ENCODE peak calls at places on chromosomes 7 and 10, in five cellular contexts. One of them, this sample, is unnamed.

GRCh38 chr10:66604195-66604594 is 321.6 kb upstream of the LRRTM3 start:
- DNase-seq in cardiac septum: no peak
- DNase-seq in stimulated activated CD8-positive, alpha-beta memory T cell treated with anti-CD3 and anti-CD28 coated beads, Interleukin-4, amount 100 ng/mL, for 1 hour: no peak
- DNase-seq in stimulated activated naive B cell treated with anti-CD40 and anti-IgM and Interleukin-4, amounts not matched to agents 10 μg/mL and 1 μg/mL and 100 μg/mL, for 72 hours: no peak
- DNase-seq in left ventricle myocardium inferior: no peak
- DNase-seq in this sample: no peak

GRCh38 chr10:47025540-47026300 is 114.5 kb downstream of the PTPN20 start:
- DNase-seq in cardiac septum: peak
- DNase-seq in stimulated activated CD8-positive, alpha-beta memory T cell treated with anti-CD3 and anti-CD28 coated beads, Interleukin-4, amount 100 ng/mL, for 1 hour: no peak
- DNase-seq in stimulated activated naive B cell treated with anti-CD40 and anti-IgM and Interleukin-4, amounts not matched to agents 10 μg/mL and 1 μg/mL and 100 μg/mL, for 72 hours: no peak
- DNase-seq in left ventricle myocardium inferior: peak
- DNase-seq in this sample: no peak

GRCh38 chr10:50469288-50469687 is 154.5 kb downstream of the SGMS1 start:
- DNase-seq in cardiac septum: no peak
- DNase-seq in stimulated activated CD8-positive, alpha-beta memory T cell treated with anti-CD3 and anti-CD28 coated beads, Interleukin-4, amount 100 ng/mL, for 1 hour: no peak
- DNase-seq in stimulated activated naive B cell treated with anti-CD40 and anti-IgM and Interleukin-4, amounts not matched to agents 10 μg/mL and 1 μg/mL and 100 μg/mL, for 72 hours: no peak
- DNase-seq in left ventricle myocardium inferior: no peak
- DNase-seq in this sample: no peak

GRCh38 chr10:127524869-127525268 is 24.2 kb upstream of the NPS start:
- DNase-seq in cardiac septum: no peak
- DNase-seq in stimulated activated CD8-positive, alpha-beta memory T cell treated with anti-CD3 and anti-CD28 coated beads, Interleukin-4, amount 100 ng/mL, for 1 hour: no peak
- DNase-seq in stimulated activated naive B cell treated with anti-CD40 and anti-IgM and Interleukin-4, amounts not matched to agents 10 μg/mL and 1 μg/mL and 100 μg/mL, for 72 hours: no peak
- DNase-seq in left ventricle myocardium inferior: no peak
- DNase-seq in this sample: no peak

GRCh38 chr7:27248911-27249723 is 6.5 kb downstream of the EVX1 start:
- DNase-seq in cardiac septum: no peak
- DNase-seq in stimulated activated CD8-positive, alpha-beta memory T cell treated with anti-CD3 and anti-CD28 coated beads, Interleukin-4, amount 100 ng/mL, for 1 hour: no peak
- DNase-seq in stimulated activated naive B cell treated with anti-CD40 and anti-IgM and Interleukin-4, amounts not matched to agents 10 μg/mL and 1 μg/mL and 100 μg/mL, for 72 hours: no peak
- DNase-seq in left ventricle myocardium inferior: no peak
- DNase-seq in this sample: peak

GRCh38 chr10:94131885-94132284 is 138.2 kb downstream of the PLCE1 start:
- DNase-seq in cardiac septum: no peak
- DNase-seq in stimulated activated CD8-positive, alpha-beta memory T cell treated with anti-CD3 and anti-CD28 coated beads, Interleukin-4, amount 100 ng/mL, for 1 hour: no peak
- DNase-seq in stimulated activated naive B cell treated with anti-CD40 and anti-IgM and Interleukin-4, amounts not matched to agents 10 μg/mL and 1 μg/mL and 100 μg/mL, for 72 hours: no peak
- DNase-seq in left ventricle myocardium inferior: no peak
- DNase-seq in this sample: no peak

GRCh38 chr7:116138202-116138801 is 72.0 kb upstream of the TES start:
- DNase-seq in cardiac septum: no peak
- DNase-seq in stimulated activated CD8-positive, alpha-beta memory T cell treated with anti-CD3 and anti-CD28 coated beads, Interleukin-4, amount 100 ng/mL, for 1 hour: no peak
- DNase-seq in stimulated activated naive B cell treated with anti-CD40 and anti-IgM and Interleukin-4, amounts not matched to agents 10 μg/mL and 1 μg/mL and 100 μg/mL, for 72 hours: no peak
- DNase-seq in left ventricle myocardium inferior: no peak
- DNase-seq in this sample: peak

GRCh38 chr10:103888113-103888841 is 29.7 kb downstream of the STN1 start:
- DNase-seq in cardiac septum: peak
- DNase-seq in stimulated activated CD8-positive, alpha-beta memory T cell treated with anti-CD3 and anti-CD28 coated beads, Interleukin-4, amount 100 ng/mL, for 1 hour: no peak
- DNase-seq in stimulated activated naive B cell treated with anti-CD40 and anti-IgM and Interleukin-4, amounts not matched to agents 10 μg/mL and 1 μg/mL and 100 μg/mL, for 72 hours: no peak
- DNase-seq in left ventricle myocardium inferior: peak
- DNase-seq in this sample: peak

GRCh38 chr7:2528481-2529095 is 9.0 kb downstream of the LFNG start:
- DNase-seq in cardiac septum: no peak
- DNase-seq in stimulated activated CD8-positive, alpha-beta memory T cell treated with anti-CD3 and anti-CD28 coated beads, Interleukin-4, amount 100 ng/mL, for 1 hour: no peak
- DNase-seq in stimulated activated naive B cell treated with anti-CD40 and anti-IgM and Interleukin-4, amounts not matched to agents 10 μg/mL and 1 μg/mL and 100 μg/mL, for 72 hours: no peak
- DNase-seq in left ventricle myocardium inferior: no peak
- DNase-seq in this sample: no peak

GRCh38 chr7:90917536-90917935 is 321.4 kb downstream of the CDK14 start:
- DNase-seq in cardiac septum: no peak
- DNase-seq in stimulated activated CD8-positive, alpha-beta memory T cell treated with anti-CD3 and anti-CD28 coated beads, Interleukin-4, amount 100 ng/mL, for 1 hour: no peak
- DNase-seq in stimulated activated naive B cell treated with anti-CD40 and anti-IgM and Interleukin-4, amounts not matched to agents 10 μg/mL and 1 μg/mL and 100 μg/mL, for 72 hours: no peak
- DNase-seq in left ventricle myocardium inferior: no peak
- DNase-seq in this sample: no peak

GRCh38 chr7:36440880-36441279 is 51.2 kb downstream of the ANLN start:
- DNase-seq in cardiac septum: no peak
- DNase-seq in stimulated activated CD8-positive, alpha-beta memory T cell treated with anti-CD3 and anti-CD28 coated beads, Interleukin-4, amount 100 ng/mL, for 1 hour: no peak
- DNase-seq in stimulated activated naive B cell treated with anti-CD40 and anti-IgM and Interleukin-4, amounts not matched to agents 10 μg/mL and 1 μg/mL and 100 μg/mL, for 72 hours: no peak
- DNase-seq in left ventricle myocardium inferior: no peak
- DNase-seq in this sample: peak

GRCh38 chr7:74306737-74307469 is 17.7 kb downstream of the CLIP2 start:
- DNase-seq in cardiac septum: no peak
- DNase-seq in stimulated activated CD8-positive, alpha-beta memory T cell treated with anti-CD3 and anti-CD28 coated beads, Interleukin-4, amount 100 ng/mL, for 1 hour: no peak
- DNase-seq in stimulated activated naive B cell treated with anti-CD40 and anti-IgM and Interleukin-4, amounts not matched to agents 10 μg/mL and 1 μg/mL and 100 μg/mL, for 72 hours: no peak
- DNase-seq in left ventricle myocardium inferior: peak
- DNase-seq in this sample: no peak

GRCh38 chr7:26343837-26344236 is 52.2 kb downstream of the SNX10 start:
- DNase-seq in cardiac septum: no peak
- DNase-seq in stimulated activated CD8-positive, alpha-beta memory T cell treated with anti-CD3 and anti-CD28 coated beads, Interleukin-4, amount 100 ng/mL, for 1 hour: no peak
- DNase-seq in stimulated activated naive B cell treated with anti-CD40 and anti-IgM and Interleukin-4, amounts not matched to agents 10 μg/mL and 1 μg/mL and 100 μg/mL, for 72 hours: no peak
- DNase-seq in left ventricle myocardium inferior: no peak
- DNase-seq in this sample: no peak

GRCh38 chr10:68088744-68089143 is 13.7 kb upstream of the HERC4 start:
- DNase-seq in cardiac septum: no peak
- DNase-seq in stimulated activated CD8-positive, alpha-beta memory T cell treated with anti-CD3 and anti-CD28 coated beads, Interleukin-4, amount 100 ng/mL, for 1 hour: no peak
- DNase-seq in stimulated activated naive B cell treated with anti-CD40 and anti-IgM and Interleukin-4, amounts not matched to agents 10 μg/mL and 1 μg/mL and 100 μg/mL, for 72 hours: no peak
- DNase-seq in left ventricle myocardium inferior: no peak
- DNase-seq in this sample: no peak

GRCh38 chr10:71835671-71836593 is 15.1 kb downstream of the PSAP start:
- DNase-seq in cardiac septum: no peak
- DNase-seq in stimulated activated CD8-positive, alpha-beta memory T cell treated with anti-CD3 and anti-CD28 coated beads, Interleukin-4, amount 100 ng/mL, for 1 hour: no peak
- DNase-seq in stimulated activated naive B cell treated with anti-CD40 and anti-IgM and Interleukin-4, amounts not matched to agents 10 μg/mL and 1 μg/mL and 100 μg/mL, for 72 hours: peak
- DNase-seq in left ventricle myocardium inferior: peak
- DNase-seq in this sample: peak

GRCh38 chr10:43728425-43728824 is 79.7 kb upstream of the ZNF32 start:
- DNase-seq in cardiac septum: no peak
- DNase-seq in stimulated activated CD8-positive, alpha-beta memory T cell treated with anti-CD3 and anti-CD28 coated beads, Interleukin-4, amount 100 ng/mL, for 1 hour: no peak
- DNase-seq in stimulated activated naive B cell treated with anti-CD40 and anti-IgM and Interleukin-4, amounts not matched to agents 10 μg/mL and 1 μg/mL and 100 μg/mL, for 72 hours: no peak
- DNase-seq in left ventricle myocardium inferior: no peak
- DNase-seq in this sample: no peak

GRCh38 chr7:47335557-47336177 is 246.2 kb downstream of the TNS3 start:
- DNase-seq in cardiac septum: no peak
- DNase-seq in stimulated activated CD8-positive, alpha-beta memory T cell treated with anti-CD3 and anti-CD28 coated beads, Interleukin-4, amount 100 ng/mL, for 1 hour: no peak
- DNase-seq in stimulated activated naive B cell treated with anti-CD40 and anti-IgM and Interleukin-4, amounts not matched to agents 10 μg/mL and 1 μg/mL and 100 μg/mL, for 72 hours: no peak
- DNase-seq in left ventricle myocardium inferior: peak
- DNase-seq in this sample: no peak

GRCh38 chr7:36597099-36597773 is 127.1 kb downstream of the AOAH start:
- DNase-seq in cardiac septum: no peak
- DNase-seq in stimulated activated CD8-positive, alpha-beta memory T cell treated with anti-CD3 and anti-CD28 coated beads, Interleukin-4, amount 100 ng/mL, for 1 hour: no peak
- DNase-seq in stimulated activated naive B cell treated with anti-CD40 and anti-IgM and Interleukin-4, amounts not matched to agents 10 μg/mL and 1 μg/mL and 100 μg/mL, for 72 hours: no peak
- DNase-seq in left ventricle myocardium inferior: no peak
- DNase-seq in this sample: no peak

GRCh38 chr7:826230-826905 is 5.9 kb upstream of the SUN1 start:
- DNase-seq in cardiac septum: no peak
- DNase-seq in stimulated activated CD8-positive, alpha-beta memory T cell treated with anti-CD3 and anti-CD28 coated beads, Interleukin-4, amount 100 ng/mL, for 1 hour: no peak
- DNase-seq in stimulated activated naive B cell treated with anti-CD40 and anti-IgM and Interleukin-4, amounts not matched to agents 10 μg/mL and 1 μg/mL and 100 μg/mL, for 72 hours: no peak
- DNase-seq in left ventricle myocardium inferior: no peak
- DNase-seq in this sample: no peak

GRCh38 chr10:59243611-59244195 is 67.3 kb downstream of the PHYHIPL start:
- DNase-seq in cardiac septum: no peak
- DNase-seq in stimulated activated CD8-positive, alpha-beta memory T cell treated with anti-CD3 and anti-CD28 coated beads, Interleukin-4, amount 100 ng/mL, for 1 hour: no peak
- DNase-seq in stimulated activated naive B cell treated with anti-CD40 and anti-IgM and Interleukin-4, amounts not matched to agents 10 μg/mL and 1 μg/mL and 100 μg/mL, for 72 hours: no peak
- DNase-seq in left ventricle myocardium inferior: no peak
- DNase-seq in this sample: no peak

GRCh38 chr10:45091968-45092367 is 91.2 kb downstream of the ZNF22 start:
- DNase-seq in cardiac septum: no peak
- DNase-seq in stimulated activated CD8-positive, alpha-beta memory T cell treated with anti-CD3 and anti-CD28 coated beads, Interleukin-4, amount 100 ng/mL, for 1 hour: no peak
- DNase-seq in stimulated activated naive B cell treated with anti-CD40 and anti-IgM and Interleukin-4, amounts not matched to agents 10 μg/mL and 1 μg/mL and 100 μg/mL, for 72 hours: no peak
- DNase-seq in left ventricle myocardium inferior: no peak
- DNase-seq in this sample: no peak

GRCh38 chr10:12509794-12510100 is 160.4 kb downstream of the CAMK1D start:
- DNase-seq in cardiac septum: no peak
- DNase-seq in stimulated activated CD8-positive, alpha-beta memory T cell treated with anti-CD3 and anti-CD28 coated beads, Interleukin-4, amount 100 ng/mL, for 1 hour: no peak
- DNase-seq in stimulated activated naive B cell treated with anti-CD40 and anti-IgM and Interleukin-4, amounts not matched to agents 10 μg/mL and 1 μg/mL and 100 μg/mL, for 72 hours: no peak
- DNase-seq in left ventricle myocardium inferior: no peak
- DNase-seq in this sample: no peak

GRCh38 chr10:37754538-37755323 is 102.7 kb downstream of the ZNF248 start:
- DNase-seq in cardiac septum: peak
- DNase-seq in stimulated activated CD8-positive, alpha-beta memory T cell treated with anti-CD3 and anti-CD28 coated beads, Interleukin-4, amount 100 ng/mL, for 1 hour: no peak
- DNase-seq in stimulated activated naive B cell treated with anti-CD40 and anti-IgM and Interleukin-4, amounts not matched to agents 10 μg/mL and 1 μg/mL and 100 μg/mL, for 72 hours: no peak
- DNase-seq in left ventricle myocardium inferior: no peak
- DNase-seq in this sample: peak

GRCh38 chr10:128952856-128953255 is 514.2 kb upstream of the MGMT start:
- DNase-seq in cardiac septum: no peak
- DNase-seq in stimulated activated CD8-positive, alpha-beta memory T cell treated with anti-CD3 and anti-CD28 coated beads, Interleukin-4, amount 100 ng/mL, for 1 hour: no peak
- DNase-seq in stimulated activated naive B cell treated with anti-CD40 and anti-IgM and Interleukin-4, amounts not matched to agents 10 μg/mL and 1 μg/mL and 100 μg/mL, for 72 hours: no peak
- DNase-seq in left ventricle myocardium inferior: no peak
- DNase-seq in this sample: no peak

GRCh38 chr7:45185028-45185863 is 27.7 kb downstream of the RAMP3 start:
- DNase-seq in cardiac septum: peak
- DNase-seq in stimulated activated CD8-positive, alpha-beta memory T cell treated with anti-CD3 and anti-CD28 coated beads, Interleukin-4, amount 100 ng/mL, for 1 hour: no peak
- DNase-seq in stimulated activated naive B cell treated with anti-CD40 and anti-IgM and Interleukin-4, amounts not matched to agents 10 μg/mL and 1 μg/mL and 100 μg/mL, for 72 hours: no peak
- DNase-seq in left ventricle myocardium inferior: no peak
- DNase-seq in this sample: no peak

GRCh38 chr7:5755704-5756131 is 25.7 kb downstream of the RNF216 start:
- DNase-seq in cardiac septum: no peak
- DNase-seq in stimulated activated CD8-positive, alpha-beta memory T cell treated with anti-CD3 and anti-CD28 coated beads, Interleukin-4, amount 100 ng/mL, for 1 hour: no peak
- DNase-seq in stimulated activated naive B cell treated with anti-CD40 and anti-IgM and Interleukin-4, amounts not matched to agents 10 μg/mL and 1 μg/mL and 100 μg/mL, for 72 hours: no peak
- DNase-seq in left ventricle myocardium inferior: no peak
- DNase-seq in this sample: no peak

GRCh38 chr10:130824230-130825014 is 487.1 kb downstream of the TCERG1L start:
- DNase-seq in cardiac septum: no peak
- DNase-seq in stimulated activated CD8-positive, alpha-beta memory T cell treated with anti-CD3 and anti-CD28 coated beads, Interleukin-4, amount 100 ng/mL, for 1 hour: no peak
- DNase-seq in stimulated activated naive B cell treated with anti-CD40 and anti-IgM and Interleukin-4, amounts not matched to agents 10 μg/mL and 1 μg/mL and 100 μg/mL, for 72 hours: no peak
- DNase-seq in left ventricle myocardium inferior: no peak
- DNase-seq in this sample: no peak

This sample was measured in NAMALWA.